ENCODE peak calls at places on chromosome 3, in five cellular contexts. F, J, D, O and P are unnamed samples.

GRCh38 chr3:45180051-45180450 is 33.9 kb upstream of the CDCP1 start:
- DNase-seq in D (no peak), F (no peak), O (no peak), J (no peak), P (no peak)

GRCh38 chr3:59388555-59389280 is 338.9 kb upstream of the CFAP20DC start:
- DNase-seq in O (no peak), F (no peak), D (no peak), J (no peak), P (no peak)

GRCh38 chr3:49799761-49800160 is at the start of gene CDHR4:
- DNase-seq in O (no peak), F (no peak), J (no peak), D (peak; percentile 4), P (no peak)

GRCh38 chr3:102673271-102674115 is 238.7 kb downstream of the ZPLD1 start:
- DNase-seq in F (peak; percentile 77), D (peak; percentile 24), J (peak; percentile 62), O (peak; percentile 59), P (peak; percentile 67)

GRCh38 chr3:51966016-51966415 is 1.2 kb downstream of the PCBP4 start:
- DNase-seq in D (no peak), O (no peak), F (no peak), J (no peak), P (no peak)

GRCh38 chr3:39639344-39640236 is 169.8 kb upstream of the MYRIP start:
- DNase-seq in F (no peak), J (peak; percentile 86), D (peak; percentile 98), O (no peak), P (no peak)

GRCh38 chr3:126212629-126213375 is 32.4 kb upstream of the ALDH1L1 start:
- DNase-seq in F (peak; percentile 67), O (peak; percentile 32), J (peak; percentile 33), D (no peak), P (no peak)

GRCh38 chr3:111733154-111733553 is 125.9 kb upstream of the PHLDB2 start:
- DNase-seq in J (no peak), D (no peak), F (no peak), O (no peak), P (no peak)

GRCh38 chr3:151949706-151950105 is 76.3 kb downstream of the SUCNR1 start:
- DNase-seq in F (no peak), J (no peak), O (no peak), D (no peak), P (no peak)

GRCh38 chr3:151169700-151170224 is 33.3 kb downstream of the GPR171 start:
- DNase-seq in O (no peak), D (no peak), F (no peak), J (no peak), P (no peak)

GRCh38 chr3:144652573-144652972 is 681.0 kb downstream of the DIPK2A start:
- DNase-seq in F (no peak), D (no peak), O (no peak), J (no peak), P (no peak)

GRCh38 chr3:188051801-188052228 is 102.1 kb upstream of the LPP start:
- DNase-seq in F (peak; percentile 8), D (no peak), J (peak; percentile 37), O (no peak), P (no peak)

GRCh38 chr3:114848087-114848486 is 299.0 kb downstream of the ZBTB20 start:
- DNase-seq in D (no peak), F (no peak), O (no peak), J (no peak), P (no peak)

GRCh38 chr3:97009427-97010019 is 195.1 kb downstream of the EPHA6 start:
- DNase-seq in D (no peak), J (no peak), F (no peak), O (no peak), P (peak; percentile 8)

GRCh38 chr3:159157275-159157674 is 355.4 kb downstream of the MFSD1 start:
- DNase-seq in D (no peak), F (no peak), O (no peak), J (no peak), P (no peak)

GRCh38 chr3:156816091-156816793 is 9.9 kb upstream of the LEKR1 start:
- DNase-seq in O (peak; percentile 43), F (peak; percentile 40), J (peak; percentile 48), D (peak; percentile 58), P (no peak)

GRCh38 chr3:54965746-54966145 is 37.9 kb upstream of the LRTM1 start:
- DNase-seq in F (no peak), O (no peak), J (no peak), D (no peak), P (no peak)

GRCh38 chr3:52023101-52023770 is 27.5 kb upstream of the RPL29 start:
- DNase-seq in J (no peak), D (no peak), O (no peak), F (no peak), P (no peak)

GRCh38 chr3:143538577-143538981 is 309.7 kb downstream of the SLC9A9 start:
- DNase-seq in D (no peak), O (no peak), J (no peak), F (no peak), P (no peak)

GRCh38 chr3:111732248-111732879 is 126.7 kb upstream of the PHLDB2 start:
- DNase-seq in J (no peak), F (no peak), O (peak; percentile 79), D (no peak), P (peak; percentile 71)

GRCh38 chr3:142645236-142645793 is 49.1 kb downstream of the PLS1 start:
- DNase-seq in D (peak; percentile 68), J (peak; percentile 3), F (no peak), O (no peak), P (no peak)

GRCh38 chr3:53850895-53851294 is 4.5 kb downstream of the IL17RB start:
- DNase-seq in F (no peak), J (peak; percentile 70), D (no peak), O (peak; percentile 68), P (no peak)

GRCh38 chr3:10248984-10249748 is 907 bp downstream of the TATDN2 start:
- DNase-seq in J (no peak), D (peak; percentile 33), O (no peak), F (peak; percentile 4), P (peak; percentile 9)

GRCh38 chr3:23959147-23959900 is 14.2 kb downstream of the NR1D2 start:
- DNase-seq in O (no peak), J (peak; percentile 26), F (no peak), D (peak; percentile 89), P (peak; percentile 54)

GRCh38 chr3:195063596-195064193 is 207.3 kb downstream of the XXYLT1 start:
- DNase-seq in J (no peak), F (no peak), O (peak; percentile 47), D (no peak), P (peak; percentile 50)